ENCODE peak calls at places on chromosomes 16 and 17, in six cellular contexts. H is A549, L is lung, P is left ventricle myocardium inferior, C is ascending aorta, S is Caco-2. T is an unnamed sample.

GRCh38 chr16:3945751-3946603 is 65.5 kb upstream of the CREBBP start:
- DNase-seq in H (peak; percentile 60), L (peak; percentile 82), P (no peak), C (no peak), S (no peak), T (peak; percentile 71)

GRCh38 chr16:19415461-19415860 is 2.2 kb upstream of the TMC5 start:
- DNase-seq in H (no peak), L (peak; percentile 47), P (no peak), C (no peak), S (no peak), T (no peak)

GRCh38 chr17:75707096-75707720 is 14.1 kb upstream of the ITGB4 start:
- DNase-seq in H (peak; percentile 90), L (peak; percentile 43), P (peak; percentile 53), C (no peak), S (no peak), T (peak; percentile 62)

GRCh38 chr17:9672691-9673090 is 27.4 kb downstream of the USP43 start:
- DNase-seq in H (no peak), L (no peak), P (no peak), C (no peak), S (no peak), T (no peak)

GRCh38 chr16:72947379-72948237 is 100.3 kb downstream of the ZFHX3 start:
- DNase-seq in H (no peak), L (no peak), P (no peak), C (no peak), S (no peak), T (peak; percentile 81)

GRCh38 chr17:79627184-79627765 is 16.4 kb upstream of the RBFOX3 start:
- DNase-seq in H (no peak), L (no peak), P (no peak), C (no peak), S (no peak), T (no peak)

GRCh38 chr16:9521749-9522370 is 430.4 kb downstream of the HAPSTR1 start:
- DNase-seq in H (no peak), L (no peak), P (no peak), C (no peak), S (no peak), T (no peak)

GRCh38 chr16:81604960-81605383 is 160.4 kb downstream of the CMIP start:
- DNase-seq in H (no peak), L (no peak), P (no peak), C (no peak), S (no peak), T (no peak)

GRCh38 chr17:82859431-82860403 is 19.9 kb upstream of the ZNF750 start:
- DNase-seq in H (peak; percentile 41), L (no peak), P (no peak), C (no peak), S (no peak), T (no peak)

GRCh38 chr17:37430051-37430591 is 23.4 kb downstream of the TADA2A start:
- DNase-seq in H (no peak), L (no peak), P (no peak), C (no peak), S (no peak), T (no peak)

GRCh38 chr17:28667870-28668269 is 5.9 kb downstream of the SUPT6H start:
- DNase-seq in H (no peak), L (no peak), P (no peak), C (no peak), S (no peak), T (no peak)

GRCh38 chr17:47119746-47120520 is 69.2 kb downstream of the CDC27 start:
- DNase-seq in H (no peak), L (no peak), P (no peak), C (no peak), S (no peak), T (no peak)

GRCh38 chr16:57044931-57045693 is 47.3 kb upstream of the CPNE2 start:
- DNase-seq in H (no peak), L (no peak), P (no peak), C (no peak), S (no peak), T (no peak)

GRCh38 chr17:77479817-77480508 is 339.2 kb downstream of the SEC14L1 start:
- DNase-seq in H (no peak), L (no peak), P (no peak), C (no peak), S (no peak), T (no peak)

GRCh38 chr17:80347536-80347935 is 67.4 kb upstream of the ENDOV start:
- DNase-seq in H (no peak), L (no peak), P (no peak), C (no peak), S (no peak), T (no peak)

GRCh38 chr17:61597606-61598005 is 6.6 kb upstream of the NACA2 start:
- DNase-seq in H (no peak), L (no peak), P (no peak), C (no peak), S (no peak), T (no peak)

GRCh38 chr17:4368341-4368740 is 1.9 kb upstream of the UBE2G1 start:
- DNase-seq in H (no peak), L (no peak), P (no peak), C (no peak), S (no peak), T (no peak)

GRCh38 chr16:87380875-87381274 is 2.7 kb downstream of the FBXO31 start:
- DNase-seq in H (no peak), L (no peak), P (no peak), C (no peak), S (peak; percentile 35), T (no peak)

GRCh38 chr17:60039509-60040442 is 38.9 kb downstream of the HEATR6 start:
- DNase-seq in H (no peak), L (no peak), P (no peak), C (no peak), S (no peak), T (no peak)

GRCh38 chr17:58367462-58367861 is 15.5 kb upstream of the SUPT4H1 start:
- DNase-seq in H (no peak), L (no peak), P (no peak), C (no peak), S (no peak), T (no peak)

GRCh38 chr17:45409659-45410076 is 23.0 kb downstream of the ARHGAP27 start:
- DNase-seq in H (no peak), L (no peak), P (no peak), C (no peak), S (no peak), T (no peak)

GRCh38 chr17:3796822-3797170 is 4.2 kb downstream of the ITGAE start:
- DNase-seq in H (no peak), L (no peak), P (no peak), C (no peak), S (no peak), T (no peak)

GRCh38 chr17:2125013-2125535 is 70.2 kb downstream of the HIC1 start:
- DNase-seq in H (no peak), L (no peak), P (no peak), C (no peak), S (no peak), T (no peak)
- H3K4me1 ChIP-seq in H (peaks cover 4% of the 10 kb centered on the region), L (peaks cover 25% of the 10 kb centered on the region), P (peaks cover 35% of the 10 kb centered on the region), C (peaks cover 19% of the 10 kb centered on the region), S (peaks cover 4% of the 10 kb centered on the region), T (no peaks in the 10 kb centered on the region)

DNA sequence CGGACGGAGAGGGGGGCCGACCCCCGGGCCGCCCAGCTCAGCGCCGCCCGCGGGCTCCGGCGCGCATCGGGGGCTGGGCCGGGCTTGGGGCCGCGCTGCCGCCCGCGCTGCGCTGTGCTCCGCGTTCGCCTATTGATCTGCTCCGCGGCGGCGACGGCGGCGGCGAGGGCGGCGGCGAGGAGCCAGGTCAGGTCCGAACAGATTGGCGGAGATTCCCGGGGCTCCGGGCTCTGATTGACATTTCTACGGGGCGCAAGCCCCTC is 589 bp downstream of the IRX3 start:
- DNase-seq in H (no peak), L (no peak), P (no peak), C (no peak), S (no peak), T (no peak)
- H3K4me3 ChIP-seq in H (peak overlapping the region; percentile 80), L (peak overlapping the region; percentile 56), P (peak overlapping the region; percentile 83), C (peak overlapping the region; percentile 73), S (peak overlapping the region; percentile 83), T (peak overlapping the region; percentile 61)

GRCh38 chr17:8430966-8431365 is 4.7 kb upstream of the NDEL1 start:
- DNase-seq in H (no peak), L (peak; percentile 44), P (peak; percentile 58), C (peak; percentile 82), S (no peak), T (peak; percentile 94)

GRCh38 chr17:8438441-8438840 is 2.8 kb downstream of the NDEL1 start:
- DNase-seq in H (no peak), L (no peak), P (no peak), C (no peak), S (no peak), T (no peak)

GRCh38 chr17:8436169-8436932 is 667 bp downstream of the NDEL1 start:
- DNase-seq in H (peak; percentile 85), L (peak; percentile 70), P (peak; percentile 62), C (peak; percentile 27), S (peak; percentile 44), T (peak; percentile 74)

GRCh38 chr17:8439681-8440080 is 4.0 kb downstream of the NDEL1 start:
- DNase-seq in H (no peak), L (no peak), P (no peak), C (no peak), S (no peak), T (no peak)

DNA sequence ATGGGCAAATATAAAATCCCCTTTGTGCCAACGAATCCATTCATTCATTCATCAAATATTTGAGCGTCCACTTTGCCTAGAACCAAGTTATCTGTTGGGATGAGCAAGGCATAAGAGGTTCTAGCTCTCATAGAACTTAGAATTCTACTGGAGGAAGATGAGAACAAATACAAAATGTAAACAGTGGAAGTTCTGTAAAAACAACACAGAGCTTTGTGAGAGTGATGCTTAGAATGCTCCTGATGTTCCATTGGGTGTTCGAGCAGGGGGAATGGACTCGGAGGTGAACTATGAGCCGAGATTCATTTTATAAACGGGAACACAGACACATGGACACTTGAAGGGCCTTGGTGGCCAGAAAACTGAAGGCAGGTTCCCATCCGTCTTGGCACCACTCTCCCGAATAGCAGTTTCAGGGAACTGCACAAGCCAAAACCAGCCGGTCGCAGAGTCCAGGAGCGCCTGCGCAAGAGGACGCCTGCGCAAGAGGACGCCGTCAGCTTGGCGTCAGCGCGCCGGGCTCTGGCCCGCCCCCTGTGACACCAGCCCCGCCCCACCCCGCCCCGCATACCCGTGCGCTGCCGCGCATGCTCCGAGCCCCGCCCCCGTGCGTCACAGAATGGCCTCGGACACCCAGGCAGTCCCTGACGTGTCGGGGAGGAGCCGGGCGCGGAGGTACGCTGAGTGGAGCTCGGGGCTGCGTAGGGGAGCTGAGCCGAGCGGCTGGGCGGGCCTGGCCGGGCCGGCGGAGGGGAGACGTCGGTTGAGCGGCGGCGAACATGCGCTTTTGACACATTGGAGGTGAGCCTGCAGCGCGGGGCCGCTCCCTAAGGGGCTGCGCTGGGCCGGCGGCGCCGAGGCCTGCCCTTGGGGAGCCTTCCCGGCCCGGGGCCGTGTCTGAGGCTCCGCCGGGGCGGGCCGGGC is at the start of gene NDEL1:
- DNase-seq in H (peak; percentile 100), L (peak; percentile 99), P (peak; percentile 99), C (peak; percentile 96), S (peak; percentile 94), T (peak; percentile 98)
- H3K4me1 ChIP-seq in H (peaks cover 10% of the 10 kb centered on the region), L (no peaks in the 10 kb centered on the region), P (peaks cover 60% of the 10 kb centered on the region), C (peaks cover 38% of the 10 kb centered on the region), S (no peaks in the 10 kb centered on the region), T (peaks cover 47% of the 10 kb centered on the region)

DNA sequence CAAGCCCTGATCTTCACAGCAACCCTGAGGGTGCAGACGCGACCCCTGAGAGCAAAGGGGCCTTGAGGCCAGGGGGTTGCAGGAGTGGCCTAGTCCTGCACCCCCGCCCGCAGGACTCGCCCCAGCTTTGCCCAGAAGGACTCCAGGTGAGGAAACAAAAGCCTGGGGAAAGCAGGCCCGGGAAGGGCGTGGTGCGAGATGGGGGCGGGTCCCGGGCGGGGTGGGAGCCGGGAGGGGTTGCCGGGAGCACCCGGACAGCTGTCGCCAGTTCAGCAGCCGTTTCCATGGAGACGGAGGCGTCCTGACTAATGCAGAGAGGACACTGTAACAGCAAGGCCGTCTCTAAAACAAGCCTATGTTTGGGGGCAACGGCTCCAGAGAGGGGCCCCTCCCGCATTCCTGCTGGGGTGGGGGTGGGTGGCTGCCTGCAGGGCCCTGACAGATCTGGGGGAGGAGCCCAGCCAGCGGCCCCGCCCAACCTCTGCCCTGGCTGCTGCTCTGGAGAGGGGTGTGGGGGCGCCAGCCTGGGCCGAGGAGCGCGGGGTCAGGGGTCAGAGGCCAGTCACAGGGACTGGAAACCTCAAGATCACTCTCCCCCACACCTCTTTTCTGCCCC is 3.0 kb upstream of the TPPP3 start:
- DNase-seq in H (peak; percentile 67), L (peak; percentile 84), P (peak; percentile 79), C (no peak), S (peak; percentile 89), T (peak; percentile 94)
- H3K4me3 ChIP-seq in H (no peak overlapping the region), L (no peak overlapping the region), P (peak overlapping the region; percentile 7), C (no peak overlapping the region), S (no peak overlapping the region), T (no peak overlapping the region)

T was measured in right atrium auricular region.